ENCODE peak calls at places on chromosomes 13 and 19, in six cellular contexts. P is NCI-H1048; B is C1 segment of cervical spinal cord; C is NCI-H526 treated with DMSO at 0.1 percent for 48 hours; V is CD8-positive, alpha-beta memory T cell; F is tibial artery. N is an unnamed sample.

GRCh38 chr13:77118134-77118533 is 91.2 kb upstream of the FBXL3 start:
- DNase-seq in P (no peak), B (no peak), C (no peak), V (no peak), F (no peak), N (no peak)

GRCh38 chr13:51921790-51922740 is 60.3 kb downstream of the CCDC70 start:
- DNase-seq in P (no peak), B (no peak), C (no peak), V (no peak), F (no peak), N (no peak)

GRCh38 chr19:28543244-28543776 is 669.6 kb downstream of the UQCRFS1 start:
- DNase-seq in P (no peak), B (no peak), C (no peak), V (no peak), F (no peak), N (no peak)

GRCh38 chr19:21101511-21102242 is 19.7 kb downstream of the ZNF714 start:
- DNase-seq in P (no peak), B (no peak), C (no peak), V (no peak), F (no peak), N (no peak)

GRCh38 chr19:18418725-18419194 is 438 bp upstream of the SSBP4 start:
- DNase-seq in P (no peak), B (no peak), C (no peak), V (peak), F (peak), N (peak)

GRCh38 chr19:13483215-13483614 is 23.1 kb downstream of the CACNA1A start:
- DNase-seq in P (no peak), B (no peak), C (no peak), V (no peak), F (no peak), N (no peak)

GRCh38 chr13:109859898-109860297 is 73.5 kb upstream of the IRS2 start:
- DNase-seq in P (no peak), B (no peak), C (no peak), V (no peak), F (no peak), N (no peak)

GRCh38 chr19:15280915-15281683 is 48.9 kb upstream of the EPHX3 start:
- DNase-seq in P (peak), B (peak), C (peak), V (no peak), F (peak), N (no peak)

GRCh38 chr19:18995804-18996241 is 37.5 kb downstream of the SUGP2 start:
- DNase-seq in P (no peak), B (peak), C (peak), V (no peak), F (no peak), N (no peak)

GRCh38 chr13:43077906-43078305 is 54.5 kb downstream of the DNAJC15 start:
- DNase-seq in P (no peak), B (no peak), C (no peak), V (no peak), F (no peak), N (no peak)

GRCh38 chr13:42534785-42535184 is 39.2 kb upstream of the TNFSF11 start:
- DNase-seq in P (no peak), B (no peak), C (no peak), V (no peak), F (no peak), N (no peak)